ENCODE peak calls at places on chromosomes 3 and 15, in ten cellular contexts. G is GM23248, T is brain microvascular endothelial cell, V is cardiac muscle cell, N is GM23338, U is PC-9, P is BJ, S is tibial nerve, A is bronchial epithelial cell, Y is neuronal stem cell. X is an unnamed sample.

GRCh38 chr3:18489939-18490338 is 64.8 kb upstream of the SATB1 start:
- DNase-seq in U (no peak), P (no peak), G (no peak), V (no peak), S (no peak), T (no peak), A (no peak), N (no peak), Y (no peak), X (no peak)

GRCh38 chr3:194462936-194463335 is 23.9 kb downstream of the ATP13A3 start:
- DNase-seq in N (no peak), S (no peak), P (no peak), T (no peak), G (peak; percentile 30), V (no peak), Y (no peak), U (no peak), A (no peak), X (no peak)

GRCh38 chr3:45060165-45060897 is 34.2 kb downstream of the CLEC3B start:
- DNase-seq in Y (no peak), G (no peak), N (peak; percentile 32), S (no peak), P (no peak), U (no peak), A (no peak), T (no peak), V (no peak), X (no peak)

GRCh38 chr15:39363761-39364586 is 216.9 kb upstream of the THBS1 start:
- DNase-seq in P (peak; percentile 93), Y (no peak), T (peak; percentile 63), G (peak; percentile 79), N (no peak), U (no peak), A (peak; percentile 59), V (peak; percentile 31), S (no peak), X (no peak)

GRCh38 chr15:39281094-39281493 is 299.8 kb upstream of the THBS1 start:
- DNase-seq in T (peak; percentile 89), P (no peak), N (no peak), Y (no peak), U (no peak), G (peak; percentile 47), V (peak; percentile 84), A (no peak), S (no peak), X (no peak)

GRCh38 chr3:187999821-188000220 is 154.1 kb upstream of the LPP start:
- DNase-seq in Y (no peak), V (no peak), U (no peak), G (no peak), S (no peak), A (no peak), N (peak; percentile 16), T (no peak), P (no peak), X (no peak)

GRCh38 chr3:197907196-197907595 is 42.8 kb upstream of the RPL35A start:
- DNase-seq in N (no peak), T (no peak), U (no peak), S (no peak), A (peak; percentile 15), P (no peak), Y (no peak), G (peak; percentile 57), V (no peak), X (no peak)

GRCh38 chr3:115626711-115627110 is 3.4 kb downstream of the GAP43 start:
- DNase-seq in U (no peak), V (no peak), Y (no peak), T (no peak), N (peak; percentile 19), A (no peak), S (no peak), P (no peak), G (no peak), X (no peak)

DNA sequence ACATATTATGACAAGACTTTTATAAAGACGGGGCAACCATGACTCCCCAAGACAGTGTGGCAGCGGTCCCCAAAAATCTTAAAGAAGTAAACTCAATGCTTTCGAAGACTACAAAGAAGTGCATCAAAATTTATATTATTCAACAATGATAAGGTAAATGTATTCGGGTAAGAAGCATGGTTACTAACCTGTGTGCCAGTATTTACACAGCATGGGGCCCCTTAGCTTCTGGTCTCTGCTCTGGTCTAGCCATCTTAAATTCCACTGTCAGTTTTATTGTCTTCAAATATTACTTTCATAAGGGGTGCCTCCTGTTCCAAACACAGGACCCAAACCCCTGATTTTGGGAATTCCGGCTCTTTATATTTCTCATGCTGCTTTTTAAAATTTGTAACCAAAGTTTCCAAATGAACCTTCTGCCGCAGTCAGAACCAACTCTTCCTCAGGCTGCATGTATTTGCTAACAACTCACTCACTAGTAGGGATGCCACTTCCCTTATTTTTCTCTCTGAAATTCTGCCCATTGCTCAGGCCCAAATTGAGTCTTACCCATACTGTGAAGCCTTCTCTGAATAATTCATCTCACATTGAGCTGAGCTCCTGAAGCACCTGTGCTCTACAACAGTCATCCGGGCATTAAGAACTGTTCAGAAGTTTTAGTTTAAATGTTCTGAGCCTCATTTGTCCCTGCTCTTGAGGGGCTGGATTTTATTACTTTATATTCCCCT is 1.2 kb downstream of the TTC23 start:
- DNase-seq in Y (no peak), U (no peak), P (no peak), T (no peak), G (peak; percentile 14), V (no peak), A (no peak), N (peak; percentile 6), S (no peak), X (no peak)
- H3K4me3 ChIP-seq in Y (peak overlapping the region; percentile 69), U (peak overlapping the region; percentile 98), P (peak overlapping the region; percentile 57), T (peak overlapping the region; percentile 83), G (peak overlapping the region; percentile 99), V (peak overlapping the region; percentile 47), A (peak overlapping the region; percentile 80), N (peak overlapping the region; percentile 54), S (no peak overlapping the region), X (no peak overlapping the region)

DNA sequence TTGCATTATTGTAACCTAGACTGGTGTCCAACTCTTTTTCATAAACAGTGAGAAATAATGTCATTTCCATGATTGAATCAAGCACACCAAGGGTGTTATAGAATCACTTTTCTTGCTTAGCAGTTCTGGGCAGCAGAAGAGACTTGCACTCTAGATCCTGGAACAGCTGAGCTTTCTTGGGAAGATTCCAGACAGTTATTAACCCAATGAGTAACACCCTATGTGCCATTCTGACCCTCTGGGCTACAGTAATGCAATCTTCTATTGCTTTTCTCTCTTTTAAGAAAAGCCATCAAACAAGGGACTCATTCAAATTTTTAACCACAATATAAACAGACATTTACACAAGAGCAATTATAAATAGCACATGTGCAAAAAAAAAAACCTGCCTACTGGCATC is 39.3 kb upstream of the USP3 start:
- DNase-seq in T (no peak), N (no peak), V (peak; percentile 69), A (peak; percentile 60), Y (no peak), G (peak; percentile 74), U (no peak), S (no peak), P (no peak), X (no peak)
- H3K4me3 ChIP-seq in T (no peak overlapping the region), N (no peak overlapping the region), V (no peak overlapping the region), A (no peak overlapping the region), Y (no peak overlapping the region), G (no peak overlapping the region), U (no peak overlapping the region), S (no peak overlapping the region), P (no peak overlapping the region), X (no peak overlapping the region)

DNA sequence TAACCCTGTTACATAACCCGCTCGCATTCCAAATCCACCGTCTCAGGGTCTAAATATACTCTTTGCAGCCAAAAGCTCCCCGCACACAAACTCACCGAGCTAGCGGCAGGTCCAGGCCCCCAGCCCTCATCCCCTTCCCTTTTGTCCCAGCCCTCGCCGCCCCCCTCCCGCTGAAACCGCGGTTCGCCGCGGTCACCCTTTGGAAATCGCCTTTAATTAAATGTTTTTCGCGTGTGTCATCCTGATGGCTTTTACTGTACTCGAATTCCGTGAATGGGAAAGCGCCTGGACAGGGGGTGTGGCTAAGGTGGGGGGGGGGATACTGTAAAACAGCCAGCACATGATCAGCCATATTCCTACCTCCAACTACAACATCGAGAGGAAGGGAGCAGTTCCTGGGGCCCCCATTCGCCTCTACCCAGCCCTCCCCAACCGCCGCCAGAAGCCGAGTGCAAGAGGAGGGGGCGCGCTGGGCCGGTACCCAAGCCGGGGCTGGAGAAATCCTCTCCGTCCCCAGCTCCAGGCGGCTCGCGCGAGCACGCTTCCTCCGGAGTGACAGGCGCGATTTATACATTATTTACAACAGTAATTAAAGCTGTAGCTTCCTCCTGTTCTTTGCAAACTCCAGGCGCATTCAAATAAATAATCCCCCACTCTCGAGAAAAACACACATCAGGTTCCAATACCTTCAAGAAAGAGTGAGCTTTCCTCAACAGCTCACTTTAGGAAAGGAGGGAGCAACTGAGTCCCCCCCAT is 1.7 kb downstream of the RORA start:
- DNase-seq in Y (peak; percentile 9), N (peak; percentile 60), S (no peak), V (peak; percentile 62), G (peak; percentile 80), A (peak; percentile 17), T (peak; percentile 41), U (peak; percentile 4), P (no peak), X (peak; percentile 75)
- H3K4me3 ChIP-seq in Y (peak overlapping the region; percentile 62), N (peak overlapping the region; percentile 92), S (peak overlapping the region; percentile 65), V (peak overlapping the region; percentile 83), G (peak overlapping the region; percentile 93), A (peak overlapping the region; percentile 48), T (peak overlapping the region; percentile 69), U (peak overlapping the region; percentile 78), P (peak overlapping the region; percentile 67), X (peak overlapping the region; percentile 66)

DNA sequence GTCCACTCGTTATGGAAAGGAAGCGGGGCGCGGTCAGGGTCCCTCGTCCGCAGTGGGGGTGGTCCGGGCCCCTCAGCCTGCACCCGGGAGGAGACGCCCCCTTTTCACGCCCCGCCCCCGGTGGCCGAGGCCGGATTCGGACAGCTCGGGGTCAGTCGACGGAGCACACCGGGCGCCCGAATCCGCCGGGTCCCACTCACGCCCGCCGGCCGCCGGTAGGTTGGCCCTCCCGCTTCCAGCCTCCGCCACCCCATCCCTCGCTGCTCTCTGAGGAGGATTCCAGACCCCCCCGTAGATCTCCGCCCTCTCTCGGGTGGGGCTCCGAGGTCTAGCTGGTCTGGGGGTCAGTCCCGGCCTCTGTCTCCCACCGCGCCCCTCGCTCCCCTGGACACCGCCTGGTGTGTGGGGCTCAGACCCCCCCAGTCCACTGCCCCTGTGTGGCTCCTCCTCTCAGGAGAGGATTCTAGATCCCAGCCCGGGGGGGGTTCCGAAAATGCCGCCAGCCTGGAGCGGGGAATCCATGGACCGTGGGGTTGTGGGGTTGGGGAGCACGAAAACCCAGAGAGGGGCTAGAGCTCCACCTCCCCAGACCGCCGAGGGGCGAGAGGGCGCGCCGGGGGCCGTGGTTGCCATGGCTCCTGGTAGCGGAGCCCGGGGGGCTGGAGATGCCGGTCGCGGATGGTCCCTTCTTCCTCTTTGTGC is 742 bp downstream of the CHL1 start:
- DNase-seq in P (no peak), G (no peak), U (no peak), Y (peak; percentile 40), N (peak; percentile 64), S (no peak), T (no peak), A (no peak), V (no peak), X (peak; percentile 86)
- H3K4me3 ChIP-seq in P (no peak overlapping the region), G (no peak overlapping the region), U (no peak overlapping the region), Y (peak overlapping the region; percentile 36), N (peak overlapping the region; percentile 85), S (peak overlapping the region; percentile 76), T (peak overlapping the region; percentile 34), A (peak overlapping the region; percentile 18), V (peak overlapping the region; percentile 37), X (peak overlapping the region; percentile 50)